ENCODE peak calls at places on chromosomes 12 and 14, in six cellular contexts. M is ACHN; A is Ammon's horn; D is GM23338; Z is NCI-H1417; Y is activated T-cell treated with anti-CD3 and anti-CD28 coated beads, Interleukin-2, amount 50 U/mL, for 1 hour. U is an unnamed sample.

GRCh38 chr12:31984806-31985591 is 25.8 kb downstream of the RESF1 start:
- DNase-seq in Z (no peak), Y (no peak), A (no peak), D (no peak), M (no peak), U (no peak)

GRCh38 chr12:45644521-45644920 is 85.0 kb upstream of the ARID2 start:
- DNase-seq in Y (no peak), Z (no peak), D (peak), M (no peak), A (peak), U (no peak)

GRCh38 chr12:72468505-72468904 is 196.3 kb downstream of the TRHDE start:
- DNase-seq in M (no peak), Z (no peak), A (no peak), Y (no peak), D (no peak), U (no peak)

GRCh38 chr12:57832966-57833365 is 13.6 kb downstream of the CTDSP2 start:
- DNase-seq in A (no peak), D (peak), M (no peak), Y (no peak), Z (peak), U (no peak)

GRCh38 chr12:6950401-6950801 is 755 bp upstream of the PTPN6 start:
- DNase-seq in A (no peak), D (no peak), Y (peak), M (no peak), Z (no peak), U (no peak)

GRCh38 chr12:92593734-92594402 is 108.9 kb upstream of the PLEKHG7 start:
- DNase-seq in A (peak), Y (peak), D (no peak), Z (no peak), M (peak), U (peak)

GRCh38 chr14:77582511-77582910 is 33.9 kb downstream of the SPTLC2 start:
- DNase-seq in A (no peak), M (no peak), Y (no peak), Z (no peak), D (no peak), U (no peak)

GRCh38 chr12:79911889-79912656 is 22.8 kb downstream of the PPP1R12A start:
- DNase-seq in Z (no peak), M (peak), A (no peak), D (no peak), Y (no peak), U (no peak)

GRCh38 chr12:51415931-51416330 is 8.7 kb upstream of the SLC4A8 start:
- DNase-seq in Y (no peak), M (no peak), D (no peak), A (no peak), Z (no peak), U (no peak)

GRCh38 chr12:46386360-46386867 is 13.8 kb upstream of the SLC38A2 start:
- DNase-seq in M (peak), D (no peak), Z (no peak), A (no peak), Y (no peak), U (no peak)

GRCh38 chr12:31000751-31001150 is 72.9 kb upstream of the DDX11 start:
- DNase-seq in A (no peak), D (no peak), M (no peak), Z (peak), Y (no peak), U (no peak)